ENCODE peak calls at places on chromosomes 4 and X, in six cellular contexts. One of them, this sample, is unnamed.

GRCh38 chr4:84432713-84433112 is 66.4 kb downstream of the NKX6-1 start:
- DNase-seq in neural crest cell: no peak
- DNase-seq in Calu3: no peak
- DNase-seq in Caki2: no peak
- DNase-seq in stimulated activated CD8-positive, alpha-beta memory T cell treated with anti-CD3 and anti-CD28 coated beads, Interleukin-4, amount 100 ng/mL, for 1 hour: no peak
- DNase-seq in fibroblast of the conjunctiva: no peak
- DNase-seq in this sample: no peak

GRCh38 chr4:16384496-16384895 is 158.2 kb upstream of the TAPT1 start:
- DNase-seq in Caki2: no peak
- DNase-seq in fibroblast of the conjunctiva: no peak
- DNase-seq in neural crest cell: no peak
- DNase-seq in stimulated activated CD8-positive, alpha-beta memory T cell treated with anti-CD3 and anti-CD28 coated beads, Interleukin-4, amount 100 ng/mL, for 1 hour: no peak
- DNase-seq in Calu3: no peak
- DNase-seq in this sample: no peak

GRCh38 chrX:15242899-15243555 is 26.9 kb downstream of the ASB9 start:
- DNase-seq in Caki2: no peak
- DNase-seq in fibroblast of the conjunctiva: peak; percentile 47
- DNase-seq in neural crest cell: peak; percentile 18
- DNase-seq in stimulated activated CD8-positive, alpha-beta memory T cell treated with anti-CD3 and anti-CD28 coated beads, Interleukin-4, amount 100 ng/mL, for 1 hour: no peak
- DNase-seq in Calu3: peak; percentile 36
- DNase-seq in this sample: peak; percentile 16

GRCh38 chr4:145879598-145879997 is 59.0 kb downstream of the ZNF827 start:
- DNase-seq in stimulated activated CD8-positive, alpha-beta memory T cell treated with anti-CD3 and anti-CD28 coated beads, Interleukin-4, amount 100 ng/mL, for 1 hour: no peak
- DNase-seq in Caki2: no peak
- DNase-seq in neural crest cell: no peak
- DNase-seq in Calu3: no peak
- DNase-seq in fibroblast of the conjunctiva: peak; percentile 42
- DNase-seq in this sample: no peak

GRCh38 chr4:121950680-121951569 is 935 bp downstream of the TRPC3 start:
- DNase-seq in Caki2: peak; percentile 28
- DNase-seq in neural crest cell: peak; percentile 5
- DNase-seq in stimulated activated CD8-positive, alpha-beta memory T cell treated with anti-CD3 and anti-CD28 coated beads, Interleukin-4, amount 100 ng/mL, for 1 hour: no peak
- DNase-seq in Calu3: no peak
- DNase-seq in fibroblast of the conjunctiva: no peak
- DNase-seq in this sample: peak; percentile 11

GRCh38 chr4:56743550-56743949 is 62.5 kb upstream of the HOPX start:
- DNase-seq in fibroblast of the conjunctiva: no peak
- DNase-seq in Caki2: no peak
- DNase-seq in Calu3: no peak
- DNase-seq in neural crest cell: no peak
- DNase-seq in stimulated activated CD8-positive, alpha-beta memory T cell treated with anti-CD3 and anti-CD28 coated beads, Interleukin-4, amount 100 ng/mL, for 1 hour: no peak
- DNase-seq in this sample: no peak

GRCh38 chrX:132505116-132505515 is 16.3 kb upstream of the MBNL3 start:
- DNase-seq in neural crest cell: no peak
- DNase-seq in fibroblast of the conjunctiva: peak; percentile 31
- DNase-seq in Calu3: no peak
- DNase-seq in stimulated activated CD8-positive, alpha-beta memory T cell treated with anti-CD3 and anti-CD28 coated beads, Interleukin-4, amount 100 ng/mL, for 1 hour: no peak
- DNase-seq in Caki2: no peak
- DNase-seq in this sample: no peak

GRCh38 chr4:87078987-87079469 is 141.4 kb downstream of the KLHL8 start:
- DNase-seq in Calu3: no peak
- DNase-seq in fibroblast of the conjunctiva: peak; percentile 57
- DNase-seq in Caki2: no peak
- DNase-seq in stimulated activated CD8-positive, alpha-beta memory T cell treated with anti-CD3 and anti-CD28 coated beads, Interleukin-4, amount 100 ng/mL, for 1 hour: no peak
- DNase-seq in neural crest cell: no peak
- DNase-seq in this sample: no peak

GRCh38 chr4:106095408-106095807 is 200.1 kb downstream of the NPNT start:
- DNase-seq in neural crest cell: no peak
- DNase-seq in Calu3: no peak
- DNase-seq in stimulated activated CD8-positive, alpha-beta memory T cell treated with anti-CD3 and anti-CD28 coated beads, Interleukin-4, amount 100 ng/mL, for 1 hour: no peak
- DNase-seq in Caki2: no peak
- DNase-seq in fibroblast of the conjunctiva: no peak
- DNase-seq in this sample: no peak

This sample was measured in K562.